ENCODE peak calls at places on chromosomes 2 and 18, in six cellular contexts. T is body of pancreas, Q is prostate gland, D is ascending aorta, P is fibroblast of lung, E is hepatocyte. B is an unnamed sample.
A peak's percentile ranks its signal among the peaks of the same experiment; 100 is the strongest.

GRCh38 chr2:72148975-72149555 is 1.4 kb upstream of the CYP26B1 start:
- DNase-seq in E (peak; percentile 75), D (peak; percentile 72), T (peak; percentile 30), Q (no peak), P (peak; percentile 40), B (peak; percentile 51)

GRCh38 chr18:36298113-36298701 is 694 bp downstream of the FHOD3 start:
- DNase-seq in D (no peak), P (no peak), E (no peak), Q (no peak), T (no peak), B (no peak)

GRCh38 chr2:176085861-176086771 is 2.4 kb upstream of the EVX2 start:
- DNase-seq in Q (no peak), P (peak; percentile 25), D (peak; percentile 62), T (no peak), E (peak; percentile 76), B (no peak)

GRCh38 chr18:3027301-3027700 is 14.4 kb upstream of the LPIN2 start:
- DNase-seq in D (no peak), Q (no peak), P (no peak), T (no peak), E (no peak), B (no peak)

GRCh38 chr2:171520471-171520870 is 1.8 kb upstream of the CYBRD1 start:
- DNase-seq in E (no peak), Q (no peak), P (no peak), D (no peak), T (no peak), B (no peak)

GRCh38 chr2:132497591-132497990 is 81.0 kb downstream of the GPR39 start:
- DNase-seq in E (no peak), P (peak; percentile 14), T (no peak), Q (no peak), D (no peak), B (no peak)

GRCh38 chr18:59249186-59249774 is 24.0 kb downstream of the RAX start:
- DNase-seq in Q (peak; percentile 45), D (no peak), T (peak; percentile 64), P (peak; percentile 64), E (peak; percentile 81), B (no peak)

GRCh38 chr2:84491256-84491655 is 25.0 kb upstream of the DNAH6 start:
- DNase-seq in P (no peak), T (no peak), E (no peak), D (no peak), Q (no peak), B (no peak)

GRCh38 chr2:219455635-219456034 is 21.0 kb downstream of the SPEG start:
- DNase-seq in T (no peak), Q (no peak), D (no peak), E (no peak), P (no peak), B (no peak)

GRCh38 chr2:222688912-222689311 is 17.5 kb downstream of the MOGAT1 start:
- DNase-seq in Q (no peak), D (no peak), P (peak; percentile 23), T (no peak), E (no peak), B (no peak)

GRCh38 chr2:96906719-96907404 is 37.0 kb upstream of the SEMA4C start:
- DNase-seq in D (peak; percentile 90), Q (peak; percentile 51), T (no peak), E (peak; percentile 57), P (no peak), B (no peak)

GRCh38 chr2:147170932-147171331 is 673.9 kb upstream of the ACVR2A start:
- DNase-seq in D (no peak), P (no peak), Q (no peak), T (no peak), E (no peak), B (no peak)

GRCh38 chr2:211869134-211869533 is 669.5 kb downstream of the ERBB4 start:
- DNase-seq in Q (no peak), D (no peak), P (no peak), E (no peak), T (no peak), B (no peak)

GRCh38 chr2:63009490-63009889 is 41.1 kb upstream of the OTX1 start:
- DNase-seq in D (no peak), P (no peak), T (no peak), Q (no peak), E (no peak), B (no peak)

GRCh38 chr2:142863485-142863921 is 14.0 kb upstream of the KYNU start:
- DNase-seq in T (no peak), P (peak; percentile 63), D (no peak), Q (no peak), E (peak; percentile 32), B (no peak)

GRCh38 chr2:43142921-43143438 is 83.4 kb downstream of the ZFP36L2 start:
- DNase-seq in E (peak; percentile 6), Q (no peak), P (no peak), D (no peak), T (no peak), B (no peak)

GRCh38 chr2:26985807-26986206 is 15.4 kb downstream of the MAPRE3 start:
- DNase-seq in P (no peak), E (no peak), D (no peak), Q (no peak), T (no peak), B (no peak)

GRCh38 chr2:98172951-98173350 is 86.0 kb downstream of the VWA3B start:
- DNase-seq in T (no peak), Q (no peak), D (no peak), P (no peak), E (no peak), B (no peak)

GRCh38 chr2:230906471-230907230 is 18.4 kb downstream of the GPR55 start:
- DNase-seq in E (no peak), D (peak; percentile 44), P (no peak), Q (no peak), T (peak; percentile 4), B (no peak)

GRCh38 chr2:3209258-3209657 is 168.4 kb downstream of the EIPR1 start:
- DNase-seq in T (no peak), D (no peak), E (no peak), P (no peak), Q (no peak), B (no peak)

GRCh38 chr2:92072461-92073035 is 2798.7 kb upstream of the TEKT4 start:
- DNase-seq in Q (no peak), D (no peak), T (peak; percentile 3), E (peak; percentile 2), P (no peak), B (no peak)

GRCh38 chr2:54048117-54048785 is 67.2 kb upstream of the ACYP2 start:
- DNase-seq in T (no peak), Q (no peak), P (peak; percentile 27), E (no peak), D (no peak), B (no peak)

GRCh38 chr18:6731197-6731596 is 1.7 kb downstream of the ARHGAP28 start:
- DNase-seq in D (no peak), Q (peak; percentile 34), T (peak; percentile 31), E (peak; percentile 32), P (peak; percentile 78), B (no peak)

GRCh38 chr2:236863729-236864126 is 222.0 kb upstream of the COPS8 start:
- DNase-seq in P (no peak), E (no peak), T (no peak), D (peak; percentile 41), Q (no peak), B (no peak)

GRCh38 chr2:227877359-227878309 is 6.2 kb downstream of the DAW1 start:
- DNase-seq in P (no peak), D (no peak), E (no peak), Q (no peak), T (no peak), B (no peak)

GRCh38 chr2:185787530-185788145 is 49.0 kb downstream of the FSIP2 start:
- DNase-seq in E (no peak), T (no peak), D (no peak), P (peak; percentile 72), Q (no peak), B (no peak)

GRCh38 chr2:152706477-152707020 is 10.7 kb downstream of the PRPF40A start:
- DNase-seq in T (no peak), P (no peak), D (no peak), Q (peak; percentile 28), E (no peak), B (no peak)
- TF ChIP-seq CTCF in T (no peak), P (no peak), D (no peak), Q (no peak), E (no peak), B (no peak)

GRCh38 chr2:85854897-85855296 is 33.9 kb downstream of the ST3GAL5 start:
- DNase-seq in E (no peak), T (no peak), P (no peak), D (no peak), Q (no peak), B (no peak)
- H3K4me3 ChIP-seq in E (no peak overlapping the region), T (no peak overlapping the region), P (no peak overlapping the region), D (no peak overlapping the region), Q (no peak overlapping the region), B (no peak overlapping the region)

GRCh38 chr2:232502901-232503791 is 15.5 kb upstream of the ECEL1 start:
- DNase-seq in Q (no peak), D (no peak), E (peak; percentile 79), T (no peak), P (peak; percentile 38), B (no peak)

GRCh38 chr2:232501794-232502499 is 14.3 kb upstream of the ECEL1 start:
- DNase-seq in T (no peak), Q (no peak), E (no peak), D (no peak), P (no peak), B (no peak)

GRCh38 chr2:232504438-232504837 is 15.8 kb upstream of the PRSS56 start:
- DNase-seq in T (no peak), Q (no peak), E (no peak), P (no peak), D (no peak), B (no peak)

GRCh38 chr2:232502513-232502900 is 14.9 kb upstream of the ECEL1 start:
- DNase-seq in D (no peak), Q (no peak), T (no peak), E (no peak), P (no peak), B (no peak)

DNA sequence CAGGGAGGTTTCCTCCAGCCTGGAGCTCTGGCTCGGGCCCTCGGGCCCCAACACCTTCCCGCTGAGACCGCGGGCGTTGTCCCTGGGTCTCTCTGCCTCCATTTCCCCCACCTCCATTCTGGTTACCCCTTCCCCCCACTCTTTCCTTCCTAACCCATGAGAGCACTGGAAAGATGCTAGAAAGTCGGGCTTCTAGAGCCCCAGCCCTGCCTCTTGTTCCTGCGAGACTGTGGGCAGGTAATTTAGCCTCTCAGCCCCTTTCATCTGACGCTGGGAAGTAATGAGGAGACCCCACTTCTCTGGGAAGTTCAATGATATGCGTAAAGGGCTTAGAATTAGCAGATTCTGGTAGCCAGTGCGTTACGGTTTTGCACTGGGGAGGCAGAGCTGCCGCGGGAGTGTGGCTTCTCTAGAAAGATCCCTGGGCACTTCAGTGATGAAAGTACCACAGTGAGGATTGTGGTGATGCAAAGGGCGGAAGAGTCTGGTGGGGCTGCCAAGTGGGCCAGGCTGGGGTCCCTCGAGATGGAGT is 16.2 kb upstream of the ECEL1 start:
- DNase-seq in D (no peak), E (no peak), Q (no peak), P (no peak), T (no peak), B (no peak)
- H3K27me3 ChIP-seq in D (no peaks in the 10 kb centered on the region), E (peaks cover 55% of the 10 kb centered on the region), Q (no peaks in the 10 kb centered on the region), P (peaks cover 21% of the 10 kb centered on the region), T (no peaks in the 10 kb centered on the region), B (no peaks in the 10 kb centered on the region)

DNA sequence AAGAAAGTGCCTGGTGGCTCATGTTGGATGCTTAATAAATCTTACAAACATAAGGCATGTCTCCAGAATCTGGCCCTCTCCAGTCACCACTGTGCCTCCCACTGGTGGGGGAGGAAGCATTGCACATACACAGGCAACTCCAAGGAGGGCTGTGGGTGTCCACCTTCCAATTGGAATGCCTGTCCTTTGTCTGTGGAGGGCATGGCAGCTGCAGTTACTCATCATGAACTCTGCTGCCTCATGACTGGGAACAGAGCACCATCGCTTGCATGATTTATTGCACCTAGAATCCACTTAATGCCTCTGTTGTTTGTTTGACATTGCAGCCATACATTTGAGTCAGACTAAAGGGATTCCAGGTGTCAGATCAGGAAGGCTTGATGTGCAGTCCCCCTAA is 278.9 kb downstream of the PRKCE start:
- DNase-seq in D (peak; percentile 16), Q (no peak), E (peak; percentile 60), P (peak; percentile 87), T (no peak), B (no peak)
- TF ChIP-seq CTCF in D (no peak), Q (no peak), E (no peak), P (no peak), T (no peak), B (no peak)

B was measured in breast epithelium.